ENCODE peak calls at places on chromosome 6, in ten cellular contexts. H is psoas muscle; C is PC-9; S is body of pancreas; W is breast epithelium; Q is endothelial cell of umbilical vein; J is CD8-positive, alpha-beta memory T cell; O is cardiac muscle cell; L is hepatocyte; M is naive thymus-derived CD4-positive, alpha-beta T cell. I is an unnamed sample. For H3K27me3, the result is how much of the 10 kb centered on the place peaks cover.

GRCh38 chr6:131602913-131603312 is 25.1 kb downstream of the MED23 start:
- DNase-seq in S (no peak), H (no peak), Q (no peak), O (no peak), J (no peak), M (no peak), C (no peak), L (peak), W (no peak), I (no peak)

GRCh38 chr6:107786179-107786578 is 37.9 kb downstream of the SCML4 start:
- DNase-seq in S (no peak), J (peak), H (no peak), Q (no peak), O (no peak), W (no peak), C (no peak), L (no peak), M (peak), I (no peak)

GRCh38 chr6:17045581-17046322 is 56.1 kb upstream of the STMND1 start:
- DNase-seq in O (peak), S (no peak), J (no peak), H (no peak), C (no peak), W (no peak), Q (peak), L (no peak), M (no peak), I (no peak)

GRCh38 chr6:99745651-99746050 is 139.0 kb downstream of the PRDM13 start:
- DNase-seq in J (no peak), O (no peak), Q (no peak), W (no peak), S (no peak), C (no peak), M (no peak), H (no peak), L (no peak), I (no peak)

GRCh38 chr6:106517699-106518098 is 111.6 kb downstream of the RTN4IP1 start:
- DNase-seq in O (no peak), Q (no peak), W (no peak), M (no peak), J (no peak), H (no peak), C (no peak), L (no peak), S (no peak), I (no peak)

GRCh38 chr6:14596410-14596809 is 478.8 kb downstream of the CD83 start:
- DNase-seq in J (no peak), S (no peak), C (peak), W (no peak), H (peak), M (no peak), O (no peak), L (peak), Q (no peak), I (peak)

GRCh38 chr6:148085651-148086321 is 256.9 kb upstream of the SASH1 start:
- DNase-seq in W (no peak), Q (no peak), L (no peak), O (no peak), S (no peak), M (no peak), J (no peak), H (no peak), C (no peak), I (no peak)

GRCh38 chr6:170177383-170178265 is 113.3 kb downstream of the DLL1 start:
- DNase-seq in Q (no peak), C (no peak), J (peak), S (peak), H (no peak), O (no peak), W (peak), M (no peak), L (no peak), I (no peak)

GRCh38 chr6:150894935-150895686 is 29.6 kb downstream of the MTHFD1L start:
- DNase-seq in W (no peak), C (peak), L (peak), J (no peak), H (no peak), Q (no peak), O (peak), M (no peak), S (no peak), I (peak)

GRCh38 chr6:68226460-68226859 is 408.6 kb upstream of the ADGRB3 start:
- DNase-seq in S (no peak), C (no peak), O (peak), L (no peak), H (no peak), J (no peak), W (no peak), M (no peak), Q (no peak), I (no peak)

GRCh38 chr6:69663215-69663614 is 133.6 kb downstream of the LMBRD1 start:
- DNase-seq in J (no peak), O (no peak), M (no peak), L (no peak), Q (no peak), W (no peak), S (no peak), C (no peak), H (no peak), I (no peak)

GRCh38 chr6:128725271-128726233 is 157.4 kb upstream of the LAMA2 start:
- DNase-seq in W (no peak), Q (peak), S (no peak), M (peak), C (no peak), H (no peak), O (peak), L (peak), J (no peak), I (no peak)

GRCh38 chr6:75431379-75431778 is 62.2 kb downstream of the FILIP1 start:
- DNase-seq in S (no peak), W (no peak), L (peak), O (peak), H (peak), M (no peak), Q (peak), J (no peak), C (no peak), I (no peak)

GRCh38 chr6:110528051-110528929 is 51.9 kb upstream of the SLC22A16 start:
- DNase-seq in S (peak), O (peak), Q (peak), L (peak), J (peak), M (peak), H (no peak), C (peak), W (no peak), I (no peak)

GRCh38 chr6:90080876-90081464 is 186.7 kb downstream of the GJA10 start:
- DNase-seq in J (peak), O (no peak), Q (no peak), S (no peak), H (no peak), L (no peak), M (peak), W (no peak), C (no peak), I (no peak)

GRCh38 chr6:135212935-135213334 is 31.8 kb downstream of the MYB start:
- DNase-seq in L (no peak), C (peak), M (peak), S (no peak), O (no peak), Q (no peak), W (no peak), J (no peak), H (no peak), I (no peak)

DNA sequence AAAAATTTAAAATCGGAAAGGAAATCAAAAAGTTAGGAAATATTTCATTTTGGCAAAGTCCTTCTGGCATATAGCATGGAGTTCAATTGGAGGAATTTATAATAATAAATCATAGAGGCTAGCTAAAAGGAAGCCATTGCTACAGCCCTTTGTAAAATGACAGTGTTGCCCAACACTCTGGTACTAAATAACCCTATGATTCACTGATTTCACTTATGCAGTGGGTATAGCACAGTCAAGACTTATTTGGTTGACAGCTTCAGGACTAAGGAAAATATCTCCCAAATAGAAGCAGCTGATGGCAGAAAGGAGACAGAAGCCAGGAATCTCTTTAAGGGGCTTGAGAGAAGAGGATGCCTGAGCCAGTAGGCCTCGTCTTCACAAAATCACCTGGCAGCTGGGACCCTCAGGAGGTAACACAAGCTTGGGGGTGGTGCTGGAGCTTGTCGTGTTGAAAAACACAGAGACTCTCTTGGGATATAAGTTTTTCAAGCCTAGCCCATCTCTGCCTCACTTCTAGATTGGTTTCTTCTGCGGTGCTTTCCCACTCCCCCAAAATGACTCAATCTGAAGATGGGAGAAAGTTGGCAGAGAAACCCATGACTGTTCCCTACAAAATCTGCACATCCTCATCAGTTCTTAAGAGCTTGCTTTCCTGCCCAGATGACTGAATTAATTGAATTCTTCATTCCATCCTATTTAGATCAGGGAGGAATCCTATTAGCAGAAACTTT is 38.4 kb upstream of the EYA4 start:
- DNase-seq in J (no peak), L (no peak), W (no peak), C (no peak), M (no peak), O (no peak), Q (no peak), S (no peak), H (no peak), I (no peak)
- H3K4me3 ChIP-seq in J (no peak), L (no peak), W (no peak), C (no peak), M (no peak), O (no peak), Q (no peak), S (no peak), H (no peak), I (no peak)

GRCh38 chr6:159959976-159960384 is 8.9 kb upstream of the IGF2R start:
- DNase-seq in S (no peak), Q (no peak), M (no peak), H (no peak), C (no peak), J (no peak), W (no peak), O (no peak), L (no peak), I (no peak)

GRCh38 chr6:159966339-159966738 is 2.5 kb upstream of the IGF2R start:
- DNase-seq in S (no peak), L (no peak), M (no peak), H (no peak), C (no peak), Q (no peak), O (no peak), W (no peak), J (no peak), I (no peak)

GRCh38 chr6:159960485-159960884 is 8.4 kb upstream of the IGF2R start:
- DNase-seq in W (no peak), C (no peak), O (no peak), J (no peak), Q (no peak), H (no peak), S (no peak), L (no peak), M (no peak), I (no peak)

GRCh38 chr6:159959165-159959975 is 9.5 kb upstream of the IGF2R start:
- DNase-seq in S (no peak), L (no peak), M (no peak), J (no peak), H (no peak), W (no peak), Q (no peak), C (no peak), O (no peak), I (no peak)

DNA sequence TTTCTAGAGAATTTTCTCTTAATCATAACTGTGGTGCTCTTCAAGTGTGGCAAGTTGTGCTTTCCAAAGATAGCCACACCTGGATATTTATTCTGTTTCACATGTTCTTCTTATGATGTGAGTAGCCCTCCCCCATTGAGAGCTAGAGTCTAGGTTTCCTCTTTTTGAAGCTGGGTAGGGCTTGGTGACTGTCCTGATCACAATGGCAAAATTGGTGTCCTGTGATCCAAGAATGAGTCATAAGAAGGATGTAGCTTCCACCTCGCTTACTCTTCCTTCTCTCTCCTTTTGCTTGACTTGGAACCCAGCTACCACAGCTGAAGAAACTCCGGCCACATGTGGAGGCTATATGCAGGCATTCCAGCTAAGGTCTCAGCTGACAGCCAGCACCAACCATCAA is 7.4 kb upstream of the IGF2R start:
- DNase-seq in O (no peak), W (no peak), C (peak), S (no peak), J (no peak), Q (no peak), M (no peak), L (no peak), H (no peak), I (no peak)
- H3K27me3 ChIP-seq in O (half or more), W (under half), C (under half), S (under half), J (under half), Q (under half), M (under half), L (under half), H (under half), I (under half)

GRCh38 chr6:143112084-143112768 is 51.5 kb downstream of the AIG1 start:
- DNase-seq in O (no peak), Q (no peak), S (no peak), M (no peak), H (no peak), J (no peak), C (no peak), L (no peak), W (no peak), I (no peak)

GRCh38 chr6:143110572-143110971 is 49.9 kb downstream of the AIG1 start:
- DNase-seq in M (no peak), H (no peak), L (no peak), W (no peak), C (no peak), J (no peak), O (no peak), Q (no peak), S (no peak), I (no peak)

GRCh38 chr6:143112837-143113236 is 52.1 kb downstream of the AIG1 start:
- DNase-seq in M (no peak), W (no peak), S (no peak), Q (no peak), H (no peak), L (no peak), J (no peak), O (no peak), C (no peak), I (no peak)

GRCh38 chr6:143110996-143111395 is 50.3 kb downstream of the AIG1 start:
- DNase-seq in L (no peak), M (no peak), J (no peak), O (no peak), S (no peak), W (no peak), C (no peak), H (no peak), Q (no peak), I (no peak)

DNA sequence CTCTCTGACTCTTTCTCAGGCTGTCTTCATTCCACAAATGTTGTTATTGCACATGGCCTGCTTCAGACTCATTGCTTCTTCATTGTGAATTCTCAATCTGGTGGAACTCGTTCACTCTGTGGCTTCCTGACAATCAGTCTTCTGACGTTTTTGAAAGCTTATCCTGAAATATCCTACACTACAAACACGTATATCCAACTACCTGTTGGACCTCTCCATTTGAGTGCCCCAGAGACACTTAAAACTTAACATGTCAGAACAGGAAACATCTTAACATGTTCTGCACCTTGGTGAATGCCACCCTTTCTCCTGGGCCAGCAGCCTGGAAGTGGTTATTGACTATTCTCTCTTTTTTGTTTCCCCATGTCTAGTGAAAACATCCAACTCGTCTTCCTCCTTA is 50.8 kb downstream of the AIG1 start:
- DNase-seq in H (no peak), S (no peak), Q (no peak), O (no peak), W (no peak), L (no peak), J (no peak), C (no peak), M (no peak), I (no peak)
- H3K4me3 ChIP-seq in H (no peak), S (no peak), Q (no peak), O (no peak), W (no peak), L (no peak), J (no peak), C (no peak), M (no peak), I (no peak)

GRCh38 chr6:78192057-78192456 is 539.2 kb downstream of the MEI4 start:
- DNase-seq in M (no peak), H (no peak), J (no peak), W (no peak), Q (no peak), C (no peak), O (no peak), S (no peak), L (no peak), I (no peak)
- H3K27me3 ChIP-seq in M (under half), H (under half), J (under half), W (under half), Q (under half), C (under half), O (under half), S (under half), L (under half), I (under half)

DNA sequence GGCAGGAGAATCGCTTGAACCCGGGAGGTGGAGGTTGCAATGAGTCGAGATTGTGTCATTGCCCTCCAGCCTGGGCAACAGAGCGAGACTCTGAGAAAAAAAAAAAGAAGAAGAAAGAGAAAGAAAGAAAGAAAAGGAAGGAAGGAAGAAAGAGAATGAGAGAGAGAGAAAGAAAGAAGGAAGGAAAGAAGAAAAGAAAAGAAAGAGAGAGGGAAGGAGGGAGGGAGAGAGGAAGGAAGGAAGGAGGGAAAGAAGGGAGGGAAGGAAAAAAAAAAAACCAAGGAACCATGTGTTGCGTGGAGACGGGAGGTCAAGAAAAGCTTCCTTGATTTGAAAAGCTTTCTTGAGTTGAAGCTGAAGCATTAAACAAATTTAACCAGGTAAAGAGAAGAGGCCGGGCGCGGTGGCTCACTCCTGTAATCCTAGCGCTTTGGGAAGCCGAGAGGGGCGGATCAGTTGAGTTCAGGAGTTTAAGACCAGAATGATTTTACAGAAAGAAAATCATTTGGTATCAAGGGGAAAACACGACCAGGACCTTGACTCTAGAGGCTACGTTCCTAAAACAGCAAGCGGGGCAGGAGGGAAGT is 90.5 kb upstream of the PRSS16 start:
- DNase-seq in Q (no peak), J (no peak), W (no peak), L (no peak), O (no peak), H (no peak), M (no peak), S (no peak), C (no peak), I (no peak)
- H3K4me3 ChIP-seq in Q (peak), J (peak), W (peak), L (peak), O (peak), H (peak), M (peak), S (peak), C (peak), I (peak)

GRCh38 chr6:38933426-38933825 is 115.2 kb upstream of the GLP1R start:
- DNase-seq in J (no peak), M (no peak), W (no peak), L (peak), O (no peak), S (no peak), Q (peak), C (no peak), H (no peak), I (no peak)
- H3K27me3 ChIP-seq in J (under half), M (under half), W (under half), L (under half), O (under half), S (under half), Q (under half), C (under half), H (under half), I (under half)

GRCh38 chr6:132614554-132614953 is 9.5 kb downstream of the TAAR2 start:
- DNase-seq in W (no peak), O (no peak), S (no peak), M (no peak), J (no peak), C (peak), Q (no peak), H (no peak), L (no peak), I (no peak)
- H3K4me3 ChIP-seq in W (no peak), O (no peak), S (no peak), M (no peak), J (no peak), C (peak), Q (no peak), H (no peak), L (no peak), I (no peak)

I was measured in ascending aorta.